ENCODE peak calls at places on chromosomes 16 and 17, in five cellular contexts. Y is iris pigment epithelial cell; L is stimulated activated CD8-positive, alpha-beta memory T cell treated with anti-CD3 and anti-CD28 coated beads, Interleukin-7, amount 100 ng/mL, for 1 hour; A is GM03348; N is colonic mucosa. G is an unnamed sample.

GRCh38 chr16:21159281-21159951 is 942 bp downstream of the LDAF1 start:
- DNase-seq in L (no peak), A (peak; percentile 47), N (peak; percentile 79), Y (peak; percentile 17), G (no peak)

GRCh38 chr16:10525214-10525825 is 55.1 kb downstream of the EMP2 start:
- DNase-seq in N (no peak), L (no peak), Y (no peak), A (no peak), G (no peak)

GRCh38 chr17:2564876-2565275 is 28.6 kb upstream of the PAFAH1B1 start:
- DNase-seq in A (no peak), N (peak; percentile 57), Y (peak; percentile 45), L (no peak), G (peak; percentile 73)

GRCh38 chr17:50585893-50586292 is 25.4 kb downstream of the CACNA1G start:
- DNase-seq in Y (no peak), L (no peak), N (no peak), A (no peak), G (no peak)

GRCh38 chr17:39709998-39710964 is 10.4 kb downstream of the ERBB2 start:
- DNase-seq in Y (no peak), N (no peak), L (no peak), A (no peak), G (no peak)

GRCh38 chr17:43584666-43585102 is 38.5 kb upstream of the ETV4 start:
- DNase-seq in L (no peak), Y (peak; percentile 43), N (no peak), A (no peak), G (peak; percentile 46)

GRCh38 chr17:72591500-72592241 is 470.9 kb downstream of the SOX9 start:
- DNase-seq in N (peak; percentile 32), Y (peak; percentile 33), A (peak; percentile 61), L (no peak), G (no peak)

GRCh38 chr17:28147026-28147425 is 104.5 kb downstream of the NLK start:
- DNase-seq in N (no peak), Y (no peak), L (no peak), A (no peak), G (no peak)

GRCh38 chr16:48511716-48512115 is 98.3 kb downstream of the N4BP1 start:
- DNase-seq in L (no peak), A (no peak), N (no peak), Y (no peak), G (no peak)

GRCh38 chr16:49016461-49016860 is 265.2 kb downstream of the CBLN1 start:
- DNase-seq in A (no peak), N (no peak), L (no peak), Y (no peak), G (no peak)

GRCh38 chr16:74760007-74760767 is 14.4 kb downstream of the FA2H start:
- DNase-seq in N (no peak), L (no peak), A (no peak), Y (peak; percentile 77), G (no peak)

GRCh38 chr16:64983226-64983625 is 138.6 kb downstream of the CDH11 start:
- DNase-seq in Y (no peak), L (no peak), A (no peak), N (no peak), G (no peak)

GRCh38 chr17:65537845-65538678 is 23.4 kb downstream of the AXIN2 start:
- DNase-seq in N (no peak), L (no peak), A (no peak), Y (no peak), G (no peak)

GRCh38 chr16:25093208-25094061 is 18.1 kb upstream of the LCMT1 start:
- DNase-seq in A (no peak), L (no peak), Y (no peak), N (no peak), G (no peak)

GRCh38 chr17:64202683-64203430 is 60.2 kb downstream of the TEX2 start:
- DNase-seq in N (no peak), A (peak; percentile 76), L (no peak), Y (peak; percentile 82), G (peak; percentile 92)

GRCh38 chr16:88747588-88748301 is 37.3 kb downstream of the PIEZO1 start:
- DNase-seq in A (peak; percentile 41), L (no peak), Y (no peak), N (peak; percentile 63), G (peak; percentile 71)

GRCh38 chr17:81515530-81516041 is 3.0 kb upstream of the ACTG1 start:
- DNase-seq in A (no peak), L (no peak), N (peak; percentile 49), Y (no peak), G (no peak)

GRCh38 chr17:37746617-37747016 is 1.8 kb upstream of the HNF1B start:
- DNase-seq in A (no peak), N (no peak), Y (no peak), L (no peak), G (no peak)

GRCh38 chr16:3170440-3171180 is 17.4 kb upstream of the OR1F1 start:
- DNase-seq in A (no peak), L (no peak), N (no peak), Y (no peak), G (no peak)

GRCh38 chr17:31609331-31609730 is 217.9 kb downstream of the RAB11FIP4 start:
- DNase-seq in N (no peak), L (no peak), Y (no peak), A (no peak), G (no peak)

GRCh38 chr16:23207485-23207884 is 24.9 kb downstream of the SCNN1G start:
- DNase-seq in Y (no peak), N (no peak), L (no peak), A (no peak), G (no peak)

GRCh38 chr17:48228720-48229119 is 121.2 kb downstream of the SNX11 start:
- DNase-seq in Y (no peak), L (no peak), A (no peak), N (no peak), G (no peak)

GRCh38 chr16:28538733-28539596 is at the start of gene NUPR1:
- DNase-seq in A (peak; percentile 98), L (no peak), Y (peak; percentile 95), N (peak; percentile 97), G (peak; percentile 97)

GRCh38 chr17:74220966-74221814 is 7.8 kb downstream of the TTYH2 start:
- DNase-seq in N (no peak), Y (no peak), A (no peak), L (no peak), G (no peak)

GRCh38 chr17:67617304-67617899 is 100.3 kb upstream of the NOL11 start:
- DNase-seq in L (no peak), Y (no peak), N (no peak), A (no peak), G (no peak)

GRCh38 chr17:76512366-76513305 is 11.4 kb upstream of the RHBDF2 start:
- DNase-seq in L (no peak), Y (no peak), N (no peak), A (no peak), G (no peak)

GRCh38 chr16:35746281-35746962 is 2287.0 kb downstream of the TP53TG3F start:
- DNase-seq in N (no peak), Y (no peak), A (no peak), L (no peak), G (no peak)

GRCh38 chr17:68074279-68074678 is 38.7 kb downstream of the KPNA2 start:
- DNase-seq in Y (no peak), A (no peak), L (no peak), N (no peak), G (no peak)

GRCh38 chr17:7549401-7550055 is 670 bp downstream of the TNFSF12 start:
- DNase-seq in L (no peak), A (no peak), N (peak; percentile 57), Y (no peak), G (no peak)

GRCh38 chr16:80564394-80564793 is 23.6 kb downstream of the DYNLRB2 start:
- DNase-seq in N (no peak), L (no peak), A (no peak), Y (no peak), G (no peak)

GRCh38 chr17:81928497-81929252 is 1.1 kb upstream of the MAFG start:
- DNase-seq in L (no peak), A (no peak), Y (no peak), N (no peak), G (no peak)

GRCh38 chr16:72241930-72242329 is 70.0 kb upstream of the PMFBP1 start:
- DNase-seq in A (peak; percentile 71), Y (peak; percentile 69), N (peak; percentile 31), L (no peak), G (peak; percentile 58)

GRCh38 chr17:73091770-73092517 is 544 bp downstream of the SLC39A11 start:
- DNase-seq in N (peak; percentile 60), Y (peak; percentile 10), L (no peak), A (peak; percentile 73), G (peak; percentile 60)